ENCODE peak calls at places on chromosomes 1 and 21, in five cellular contexts. Z is PC-3, B is fibroblast of lung, L is PC-9, W is K562. G is an unnamed sample.

GRCh38 chr1:231962636-231963035 is 336.0 kb downstream of the DISC1 start:
- DNase-seq in W (no peak), L (no peak), Z (no peak), B (no peak), G (no peak)

GRCh38 chr1:235919127-235919796 is 52.6 kb upstream of the LYST start:
- DNase-seq in L (no peak), W (no peak), B (no peak), Z (no peak), G (no peak)

GRCh38 chr1:109610609-109611307 is 8.7 kb downstream of the GNAT2 start:
- DNase-seq in B (peak; percentile 76), Z (no peak), L (peak; percentile 62), W (no peak), G (peak; percentile 26)

GRCh38 chr1:179876289-179876715 is 1.3 kb downstream of the TOR1AIP2 start:
- DNase-seq in Z (peak; percentile 69), L (peak; percentile 83), W (no peak), B (peak; percentile 52), G (peak; percentile 62)

GRCh38 chr1:192518700-192519099 is 56.9 kb upstream of the RGS1 start:
- DNase-seq in B (no peak), W (no peak), L (no peak), Z (no peak), G (no peak)

GRCh38 chr1:44735992-44736391 is 3.6 kb upstream of the KIF2C start:
- DNase-seq in L (no peak), Z (no peak), B (no peak), W (no peak), G (no peak)

GRCh38 chr1:153352523-153352922 is 3.9 kb upstream of the PGLYRP4 start:
- DNase-seq in B (peak; percentile 47), Z (peak; percentile 89), W (peak; percentile 79), L (peak; percentile 61), G (peak; percentile 45)

GRCh38 chr21:30408782-30409494 is 13.1 kb downstream of the KRTAP13-1 start:
- DNase-seq in B (peak; percentile 9), L (peak; percentile 46), W (peak; percentile 9), Z (peak; percentile 93), G (peak; percentile 83)

GRCh38 chr1:27602510-27603319 is 1.2 kb downstream of the AHDC1 start:
- DNase-seq in W (peak; percentile 81), L (no peak), B (no peak), Z (peak; percentile 45), G (peak; percentile 30)

GRCh38 chr1:204241050-204241449 is 27.3 kb upstream of the GOLT1A start:
- DNase-seq in W (peak; percentile 34), Z (no peak), B (no peak), L (no peak), G (peak; percentile 18)

GRCh38 chr1:91583326-91583755 is 82.7 kb downstream of the CDC7 start:
- DNase-seq in L (no peak), Z (peak; percentile 81), B (peak; percentile 89), W (no peak), G (peak; percentile 21)

GRCh38 chr1:47230692-47231313 is 1.2 kb downstream of the TAL1 start:
- DNase-seq in L (no peak), W (no peak), Z (no peak), B (no peak), G (no peak)

GRCh38 chr1:47228644-47229030 is 3.4 kb downstream of the TAL1 start:
- DNase-seq in Z (no peak), W (no peak), L (no peak), B (no peak), G (no peak)

GRCh38 chr1:47229031-47229831 is 2.8 kb downstream of the TAL1 start:
- DNase-seq in W (peak; percentile 75), L (no peak), B (no peak), Z (no peak), G (no peak)

GRCh38 chr1:47231314-47232186 is 475 bp downstream of the TAL1 start:
- DNase-seq in B (peak; percentile 34), L (no peak), Z (no peak), W (peak; percentile 84), G (peak; percentile 27)

DNA sequence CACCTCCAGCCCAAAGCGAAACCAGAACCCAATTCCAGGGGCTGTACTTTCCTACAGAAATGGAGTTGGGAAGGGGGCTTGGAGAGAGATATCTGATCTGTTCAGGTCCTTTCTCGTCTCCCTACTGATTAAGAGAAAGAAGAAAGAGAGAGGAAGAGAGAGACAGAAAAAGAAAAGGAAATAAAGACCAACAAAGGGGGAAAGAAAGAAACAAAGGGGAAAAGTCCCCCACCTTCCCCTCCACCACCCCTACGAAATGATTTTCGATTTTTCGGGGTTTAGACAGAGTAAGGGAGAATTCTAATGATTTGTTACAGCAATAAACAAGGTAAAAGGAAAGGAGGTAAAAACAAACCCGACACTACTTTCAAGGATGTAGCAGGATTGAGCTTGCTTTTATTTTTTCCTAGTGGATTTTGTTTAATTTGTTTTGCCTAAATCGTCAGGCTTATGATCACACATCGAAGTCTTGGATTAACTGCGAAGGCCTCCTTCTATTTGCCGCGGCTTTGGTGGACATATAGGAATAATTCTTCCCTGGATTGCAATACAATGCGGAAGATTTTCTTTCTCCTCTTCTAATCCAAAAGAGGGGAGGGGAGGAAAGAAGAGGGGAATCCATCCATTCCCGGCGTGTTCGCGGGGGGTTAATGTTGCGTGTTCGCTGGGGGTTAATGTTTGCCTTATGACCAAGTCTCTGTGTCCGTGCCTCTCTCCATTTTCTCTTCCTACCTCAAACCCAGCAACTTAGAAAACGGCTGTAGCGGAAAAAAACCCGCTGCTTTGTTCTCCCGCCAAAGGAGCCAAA is 1.9 kb downstream of the TAL1 start:
- DNase-seq in B (no peak), W (no peak), Z (no peak), L (no peak), G (no peak)
- TF ChIP-seq EZH2 in B (peak; percentile 95), W (no peak), Z (no peak), L (no peak), G (peak; percentile 94)

GRCh38 chr1:1024421-1025415 is 4.8 kb downstream of the AGRN start:
- DNase-seq in L (peak; percentile 91), Z (peak; percentile 99), B (peak; percentile 73), W (no peak), G (peak; percentile 77)
- H3K4me3 ChIP-seq in L (peak overlapping the region; percentile 55), Z (peak overlapping the region; percentile 63), B (no peak overlapping the region), W (no peak overlapping the region), G (peak overlapping the region; percentile 40)

GRCh38 chr1:223421025-223421424 is 27.8 kb downstream of the CCDC185 start:
- DNase-seq in L (no peak), Z (no peak), B (no peak), W (no peak), G (no peak)
- TF ChIP-seq EZH2 in L (no peak), Z (no peak), B (no peak), W (no peak), G (no peak)

DNA sequence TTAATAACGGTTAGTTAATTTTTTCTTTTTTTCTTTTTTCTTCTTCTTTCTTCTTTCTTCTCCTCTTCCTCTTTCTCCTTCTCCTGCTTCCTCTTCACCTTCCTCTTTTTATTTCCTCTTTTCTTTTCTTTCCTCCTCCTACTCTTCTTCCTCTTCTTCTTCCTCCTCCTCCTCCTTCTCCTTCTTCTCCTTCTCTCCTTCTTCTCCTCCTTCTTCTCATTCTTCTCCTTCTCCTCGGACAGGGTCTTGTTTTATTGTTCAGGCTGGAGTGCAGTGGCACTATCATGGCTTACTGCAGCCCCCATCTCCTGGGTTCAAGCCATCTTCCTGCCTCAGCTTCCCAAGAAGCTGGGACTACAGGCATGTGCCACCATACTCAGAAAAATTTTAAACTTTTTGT is 13.4 kb upstream of the ACBD3 start:
- DNase-seq in W (no peak), Z (no peak), B (no peak), L (no peak), G (no peak)
- H3K4me3 ChIP-seq in W (no peak overlapping the region), Z (no peak overlapping the region), B (no peak overlapping the region), L (no peak overlapping the region), G (no peak overlapping the region)

GRCh38 chr1:24931481-24932221 is 1.6 kb upstream of the RUNX3 start:
- DNase-seq in W (no peak), B (no peak), L (no peak), Z (no peak), G (no peak)
- TF ChIP-seq EZH2 in W (no peak), B (peak; percentile 87), L (no peak), Z (no peak), G (no peak)

GRCh38 chr1:214187933-214188332 is 93.0 kb upstream of the SMYD2 start:
- DNase-seq in L (no peak), Z (no peak), B (no peak), W (no peak), G (no peak)
- H3K4me3 ChIP-seq in L (no peak overlapping the region), Z (no peak overlapping the region), B (no peak overlapping the region), W (no peak overlapping the region), G (no peak overlapping the region)

DNA sequence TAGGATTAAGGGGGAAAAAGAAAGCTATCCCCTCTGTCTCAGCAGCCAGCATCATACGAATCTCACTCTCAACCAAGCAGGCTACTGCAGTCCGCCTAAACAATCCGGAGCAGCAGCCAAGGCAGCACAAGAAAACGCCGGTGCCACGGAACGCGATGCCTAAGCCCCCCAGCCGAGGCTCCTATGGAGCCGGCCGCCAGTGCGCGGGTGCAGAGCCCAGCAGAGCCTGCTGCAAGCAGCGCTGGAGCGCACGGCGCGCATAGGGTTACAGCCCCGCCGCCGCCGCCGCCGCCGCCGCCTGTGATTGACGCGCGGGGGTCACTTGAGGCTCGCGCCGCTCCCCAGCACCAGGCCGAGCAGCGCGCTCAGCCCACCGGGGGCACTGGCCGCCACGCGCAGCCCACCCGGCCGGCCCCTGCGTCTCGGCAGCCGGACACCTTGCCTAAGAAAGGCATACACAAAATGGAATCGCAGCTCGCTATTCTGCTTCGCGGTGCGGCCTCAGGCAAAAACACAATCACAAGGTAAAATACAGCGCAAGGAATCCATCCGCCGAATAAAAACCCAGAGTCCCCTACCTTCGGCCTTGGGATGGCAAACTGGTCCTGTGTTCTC is 780 bp downstream of the HIVEP3 start:
- DNase-seq in L (peak; percentile 42), W (no peak), Z (peak; percentile 54), B (peak; percentile 55), G (peak; percentile 41)
- TF ChIP-seq EZH2 in L (no peak), W (no peak), Z (no peak), B (no peak), G (no peak)

GRCh38 chr21:45363921-45364463 is 41.0 kb upstream of the COL18A1 start:
- DNase-seq in W (peak; percentile 75), B (peak; percentile 100), Z (peak; percentile 99), L (peak; percentile 91), G (peak; percentile 96)
- H3K4me3 ChIP-seq in W (no peak overlapping the region), B (no peak overlapping the region), Z (peak overlapping the region; percentile 25), L (peak overlapping the region; percentile 48), G (no peak overlapping the region)

GRCh38 chr21:43268086-43268803 is 99.4 kb downstream of the CRYAA start:
- DNase-seq in W (no peak), B (no peak), Z (no peak), L (no peak), G (no peak)

GRCh38 chr21:43267391-43268085 is 98.7 kb downstream of the CRYAA start:
- DNase-seq in W (no peak), L (no peak), Z (no peak), B (no peak), G (no peak)

GRCh38 chr21:43266534-43266933 is 97.7 kb downstream of the CRYAA start:
- DNase-seq in L (no peak), Z (no peak), W (no peak), B (no peak), G (peak; percentile 29)

DNA sequence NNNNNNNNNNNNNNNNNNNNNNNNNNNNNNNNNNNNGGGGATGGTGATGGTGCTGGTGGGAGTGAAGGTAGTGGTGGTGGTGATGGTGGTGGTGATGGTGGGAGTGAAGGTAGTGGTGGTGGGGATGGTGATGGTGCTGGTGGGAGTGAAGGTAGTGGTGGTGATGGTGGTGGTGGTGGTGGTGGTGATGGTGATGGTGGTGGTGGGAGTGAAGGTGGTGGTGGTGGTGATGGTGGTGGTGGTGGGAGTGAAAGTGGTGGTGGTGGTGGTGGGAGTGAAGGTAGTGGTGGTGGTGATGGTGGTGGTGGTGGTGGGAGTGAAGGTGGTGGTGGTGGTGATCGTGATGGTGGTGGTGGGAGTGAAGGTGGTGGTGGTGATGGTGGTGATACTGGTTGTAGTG is 93.6 kb downstream of the CRYAA start:
- DNase-seq in W (no peak), B (no peak), Z (no peak), L (peak; percentile 35), G (peak; percentile 10)
- TF ChIP-seq EZH2 in W (no peak), B (no peak), Z (no peak), L (no peak), G (no peak)